ENCODE peak calls at places on chromosomes 11 and 22, in nine cellular contexts. R is KBM-7; W is foreskin fibroblast; D is head of caudate nucleus; T is activated CD4-positive, CD25-positive, alpha-beta regulatory T cell; B is Caki2; Z is Kasumi-1; I is sigmoid colon; A is EH. J is an unnamed sample.

GRCh38 chr22:23485490-23485889 is 94.6 kb downstream of the IGLL1 start:
- DNase-seq in R (no peak), W (no peak), D (no peak), T (no peak), B (no peak), Z (no peak), I (no peak), A (no peak), J (no peak)

GRCh38 chr11:130413383-130414106 is 14.9 kb downstream of the ADAMTS8 start:
- DNase-seq in R (no peak), W (peak), D (no peak), T (no peak), B (peak), Z (no peak), I (no peak), A (peak), J (peak)

GRCh38 chr11:112962854-112963367 is 1.7 kb downstream of the NCAM1 start:
- DNase-seq in R (no peak), W (peak), D (peak), T (no peak), B (peak), Z (no peak), I (peak), A (peak), J (no peak)

GRCh38 chr11:101438126-101438525 is 145.7 kb downstream of the TRPC6 start:
- DNase-seq in R (no peak), W (peak), D (no peak), T (no peak), B (no peak), Z (no peak), I (no peak), A (no peak), J (no peak)

GRCh38 chr11:19455731-19456130 is 215.0 kb upstream of the E2F8 start:
- DNase-seq in R (no peak), W (peak), D (no peak), T (no peak), B (no peak), Z (no peak), I (peak), A (no peak), J (peak)

GRCh38 chr11:96180341-96180740 is 162.7 kb downstream of the MAML2 start:
- DNase-seq in R (no peak), W (no peak), D (no peak), T (no peak), B (no peak), Z (no peak), I (no peak), A (no peak), J (no peak)

GRCh38 chr11:46114961-46115360 is 6.3 kb downstream of the PHF21A start:
- DNase-seq in R (no peak), W (no peak), D (no peak), T (no peak), B (no peak), Z (peak), I (no peak), A (no peak), J (no peak)

GRCh38 chr11:44388828-44389645 is 79.1 kb upstream of the ALX4 start:
- DNase-seq in R (no peak), W (no peak), D (no peak), T (no peak), B (no peak), Z (no peak), I (no peak), A (no peak), J (peak)

GRCh38 chr11:87063982-87064381 is 26.2 kb downstream of the TMEM135 start:
- DNase-seq in R (no peak), W (peak), D (no peak), T (no peak), B (no peak), Z (no peak), I (no peak), A (peak), J (peak)

J was measured in cardiac fibroblast.